ENCODE peak calls at places on chromosomes 13 and 19, in ten cellular contexts. Q is activated T-cell treated with anti-CD3 and anti-CD28 coated beads for 1 hour; S is stimulated activated CD4-positive, alpha-beta T cell treated with anti-CD3 and anti-CD28 coated beads, Interleukin-15, amount 100 ng/mL, for 24 hours; B is tibial artery; C is HT1080; W is GM10248; R is stimulated activated CD8-positive, alpha-beta memory T cell treated with anti-CD3 and anti-CD28 coated beads, Interleukin-7, amount 100 ng/mL, for 48 hours; Z is cardiac fibroblast; E is MV-4-11; V is body of pancreas. L is an unnamed sample.

GRCh38 chr13:49110122-49110831 is 109.9 kb upstream of the MLNR start:
- DNase-seq in Q (peak; percentile 58), S (peak; percentile 83), B (peak; percentile 82), C (peak; percentile 91), W (peak; percentile 54), R (peak; percentile 38), Z (peak; percentile 91), E (peak; percentile 92), V (peak; percentile 79), L (peak; percentile 86)

GRCh38 chr19:42275103-42275502 is 6.1 kb downstream of the CIC start:
- DNase-seq in Q (no peak), S (no peak), B (peak; percentile 64), C (no peak), W (no peak), R (no peak), Z (no peak), E (no peak), V (no peak), L (no peak)

GRCh38 chr13:114339779-114340534 is 25.7 kb downstream of the CHAMP1 start:
- DNase-seq in Q (peak; percentile 29), S (peak; percentile 52), B (no peak), C (peak; percentile 71), W (no peak), R (peak; percentile 27), Z (peak; percentile 59), E (peak; percentile 57), V (peak; percentile 49), L (peak; percentile 53)

GRCh38 chr13:20422362-20422761 is 103.3 kb downstream of the CRYL1 start:
- DNase-seq in Q (no peak), S (no peak), B (no peak), C (no peak), W (no peak), R (no peak), Z (no peak), E (no peak), V (no peak), L (no peak)

GRCh38 chr13:65236841-65237418 is 1993.2 kb downstream of the PCDH9 start:
- DNase-seq in Q (no peak), S (no peak), B (no peak), C (no peak), W (no peak), R (no peak), Z (no peak), E (no peak), V (no peak), L (no peak)

GRCh38 chr13:64640002-64640401 is 2590.1 kb downstream of the PCDH9 start:
- DNase-seq in Q (no peak), S (no peak), B (no peak), C (no peak), W (no peak), R (no peak), Z (peak; percentile 11), E (no peak), V (no peak), L (no peak)

GRCh38 chr19:9671654-9672053 is 3.2 kb downstream of the ZNF562 start:
- DNase-seq in Q (no peak), S (no peak), B (no peak), C (no peak), W (no peak), R (no peak), Z (peak; percentile 16), E (peak; percentile 84), V (no peak), L (no peak)

GRCh38 chr19:17511724-17512573 is 500 bp downstream of the PGLS start:
- DNase-seq in Q (peak; percentile 73), S (peak; percentile 88), B (peak; percentile 90), C (peak; percentile 74), W (peak; percentile 90), R (peak; percentile 77), Z (peak; percentile 85), E (peak; percentile 75), V (peak; percentile 83), L (peak; percentile 69)

GRCh38 chr13:109816112-109816978 is 30.0 kb upstream of the IRS2 start:
- DNase-seq in Q (no peak), S (no peak), B (no peak), C (no peak), W (no peak), R (no peak), Z (no peak), E (no peak), V (peak; percentile 59), L (peak; percentile 12)

GRCh38 chr19:6459356-6460098 is at the start of gene SLC25A23:
- DNase-seq in Q (peak; percentile 45), S (peak; percentile 80), B (peak; percentile 83), C (no peak), W (peak; percentile 90), R (no peak), Z (peak; percentile 61), E (peak; percentile 36), V (peak; percentile 75), L (peak; percentile 78)

GRCh38 chr19:29672319-29672932 is 7.2 kb downstream of the PLEKHF1 start:
- DNase-seq in Q (no peak), S (no peak), B (peak; percentile 55), C (no peak), W (no peak), R (no peak), Z (no peak), E (no peak), V (no peak), L (no peak)

GRCh38 chr19:17332677-17333581 is 1.7 kb downstream of the ANO8 start:
- DNase-seq in Q (no peak), S (peak; percentile 61), B (no peak), C (peak; percentile 58), W (no peak), R (no peak), Z (peak; percentile 56), E (peak; percentile 80), V (no peak), L (no peak)

GRCh38 chr19:47284324-47284899 is 9.7 kb downstream of the INAFM1 start:
- DNase-seq in Q (peak; percentile 35), S (peak; percentile 48), B (no peak), C (peak; percentile 48), W (peak; percentile 57), R (no peak), Z (peak; percentile 75), E (peak; percentile 48), V (no peak), L (peak; percentile 55)

GRCh38 chr19:49664171-49665070 is 1.2 kb downstream of the IRF3 start:
- DNase-seq in Q (peak; percentile 95), S (peak; percentile 95), B (peak; percentile 95), C (peak; percentile 78), W (peak; percentile 88), R (peak; percentile 75), Z (peak; percentile 79), E (peak; percentile 66), V (peak; percentile 90), L (peak; percentile 93)